ENCODE peak calls at places on chromosomes 2 and 18, in five cellular contexts. J, C, M, R and B are unnamed samples.

GRCh38 chr2:64228126-64228678 is 84.0 kb upstream of the PELI1 start:
- DNase-seq in J (peak; percentile 96), C (peak; percentile 78), M (peak; percentile 90), R (peak; percentile 97), B (peak; percentile 87)

GRCh38 chr2:96116424-96116878 is at the start of gene ADRA2B:
- DNase-seq in J (peak; percentile 91), C (no peak), M (peak; percentile 82), R (peak; percentile 89), B (peak; percentile 88)

GRCh38 chr2:205564761-205565160 is 117.5 kb upstream of the NRP2 start:
- DNase-seq in J (no peak), C (no peak), M (no peak), R (no peak), B (no peak)

GRCh38 chr2:160257742-160258577 is 57.9 kb upstream of the ITGB6 start:
- DNase-seq in J (no peak), C (no peak), M (no peak), R (no peak), B (no peak)

GRCh38 chr18:13265901-13266207 is 47.3 kb downstream of the LDLRAD4 start:
- DNase-seq in J (no peak), C (no peak), M (no peak), R (no peak), B (no peak)

GRCh38 chr2:203891474-203891873 is 23.9 kb downstream of the CTLA4 start:
- DNase-seq in J (no peak), C (peak; percentile 50), M (no peak), R (no peak), B (no peak)

GRCh38 chr18:22822024-22822423 is 111.1 kb upstream of the RBBP8 start:
- DNase-seq in J (peak; percentile 58), C (no peak), M (no peak), R (no peak), B (no peak)

GRCh38 chr18:58195278-58195721 is 151.3 kb downstream of the NEDD4L start:
- DNase-seq in J (peak; percentile 41), C (no peak), M (peak; percentile 64), R (peak; percentile 78), B (peak; percentile 77)

GRCh38 chr18:3450358-3451107 is 561 bp downstream of the TGIF1 start:
- DNase-seq in J (peak; percentile 40), C (peak; percentile 70), M (peak; percentile 81), R (peak; percentile 93), B (peak; percentile 80)

DNA sequence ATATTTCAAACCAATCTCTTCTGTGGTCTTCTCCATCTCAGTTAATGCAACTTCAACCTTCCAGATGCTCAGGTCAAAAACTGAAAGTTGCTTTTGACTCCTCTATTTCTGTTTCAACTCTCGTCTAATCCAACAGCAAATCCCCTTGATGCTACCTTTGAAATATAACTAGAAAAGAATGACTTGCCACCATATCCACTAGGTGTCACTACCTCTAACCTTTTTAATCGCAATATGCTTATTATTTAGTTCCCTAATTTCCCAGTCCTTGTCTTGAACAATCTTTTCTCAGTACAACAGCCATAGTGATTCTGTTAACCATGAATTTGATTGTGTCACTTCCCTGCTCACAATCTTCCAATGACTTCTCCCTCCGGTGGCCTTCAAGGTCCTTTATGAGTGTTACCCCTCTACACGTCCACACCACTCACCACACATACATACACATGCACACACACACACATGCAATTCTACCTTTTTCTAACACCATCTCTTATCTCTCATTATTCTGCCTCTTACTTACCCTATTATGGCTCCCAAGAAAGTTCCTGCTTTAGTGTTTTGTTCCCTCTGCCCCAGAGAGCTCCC is 245.5 kb upstream of the KCNJ3 start:
- DNase-seq in J (no peak), C (no peak), M (no peak), R (no peak), B (no peak)
- TF ChIP-seq CTCF in J (peak; percentile 56), C (peak; percentile 44), M (peak; percentile 37), R (no peak), B (no peak)

DNA sequence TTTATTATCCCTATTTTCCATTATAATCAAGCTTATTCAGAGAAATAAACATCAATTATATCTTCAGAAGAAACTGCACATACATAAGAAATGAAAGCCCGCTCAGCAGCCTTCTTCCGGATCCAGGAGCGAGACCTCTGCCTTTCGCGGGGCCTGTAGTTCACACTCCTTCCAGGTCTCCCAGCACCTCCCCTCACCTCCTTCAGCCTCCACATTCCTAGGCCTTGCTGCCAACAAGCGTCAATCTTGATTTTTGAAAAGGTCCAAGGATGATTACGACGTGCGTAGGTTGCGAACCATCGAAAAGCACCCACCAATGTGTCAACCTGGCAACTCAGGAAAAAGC is 355 bp upstream of the KIDINS220 start:
- DNase-seq in J (no peak), C (no peak), M (no peak), R (no peak), B (no peak)
- H3K4me3 ChIP-seq in J (peak overlapping the region; percentile 98), C (peak overlapping the region; percentile 87), M (peak overlapping the region; percentile 99), R (peak overlapping the region; percentile 68), B (no peak overlapping the region)

DNA sequence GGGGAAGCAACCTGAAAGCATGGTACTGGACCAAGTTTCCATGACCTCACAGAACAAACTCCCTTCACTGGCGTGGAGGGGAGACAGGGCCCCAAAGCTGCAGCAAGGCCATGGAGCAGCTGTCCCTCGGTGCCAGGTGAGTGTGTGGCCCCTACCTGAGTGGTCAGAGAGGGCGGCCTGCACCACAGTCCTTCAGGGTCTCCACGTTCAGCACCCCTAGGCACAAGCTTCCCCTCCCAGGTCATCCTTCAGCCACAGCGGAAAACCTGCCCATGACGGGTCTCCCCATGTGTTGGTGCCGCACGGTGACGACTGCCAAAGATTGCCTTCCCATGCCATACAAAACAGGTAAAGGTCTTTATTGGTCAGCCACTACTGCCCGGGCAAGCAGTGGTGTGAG is 201.6 kb downstream of the MGAT5 start:
- DNase-seq in J (no peak), C (no peak), M (no peak), R (no peak), B (no peak)
- TF ChIP-seq CTCF in J (no peak), C (no peak), M (no peak), R (no peak), B (no peak)

GRCh38 chr2:129301431-129301913 is 678.0 kb upstream of the RAB6C start:
- DNase-seq in J (no peak), C (peak; percentile 37), M (no peak), R (no peak), B (no peak)

GRCh38 chr2:129300456-129300855 is 679.0 kb upstream of the RAB6C start:
- DNase-seq in J (no peak), C (no peak), M (no peak), R (no peak), B (no peak)

GRCh38 chr2:129302815-129303214 is 676.7 kb upstream of the RAB6C start:
- DNase-seq in J (no peak), C (no peak), M (no peak), R (no peak), B (no peak)

GRCh38 chr2:129299756-129300155 is 679.7 kb upstream of the RAB6C start:
- DNase-seq in J (no peak), C (no peak), M (no peak), R (no peak), B (no peak)

GRCh38 chr2:129302106-129302505 is 677.4 kb upstream of the RAB6C start:
- DNase-seq in J (no peak), C (no peak), M (no peak), R (no peak), B (no peak)
- H3K4me3 ChIP-seq in J (no peak overlapping the region), C (no peak overlapping the region), M (no peak overlapping the region), R (no peak overlapping the region), B (no peak overlapping the region)